ENCODE peak calls at places on chromosomes 11 and 22, in ten cellular contexts. B is transverse colon, N is esophagus muscularis mucosa, F is stomach, Z is sigmoid colon, J is endothelial cell of umbilical vein, V is prostate gland, E is HCT116, T is upper lobe of left lung, S is suprapubic skin. C is an unnamed sample.
A peak's percentile ranks its signal among the peaks of the same experiment; 100 is the strongest.

GRCh38 chr22:46673677-46674236 is 53.6 kb downstream of the GRAMD4 start:
- DNase-seq in B (no peak), N (no peak), F (no peak), Z (no peak), J (no peak), V (no peak), E (no peak), T (peak; percentile 74), S (no peak), C (no peak)

GRCh38 chr22:35783943-35784614 is 66.4 kb downstream of the APOL5 start:
- DNase-seq in B (no peak), N (no peak), F (no peak), Z (no peak), J (no peak), V (no peak), E (no peak), T (no peak), S (no peak), C (no peak)

GRCh38 chr11:103450241-103450640 is 341.0 kb downstream of the DYNC2H1 start:
- DNase-seq in B (no peak), N (no peak), F (no peak), Z (no peak), J (no peak), V (no peak), E (no peak), T (no peak), S (no peak), C (no peak)

GRCh38 chr11:102393272-102393730 is 46.3 kb downstream of the BIRC2 start:
- DNase-seq in B (no peak), N (no peak), F (no peak), Z (no peak), J (no peak), V (no peak), E (no peak), T (no peak), S (no peak), C (no peak)

GRCh38 chr22:24985824-24986214 is 33.3 kb downstream of the KIAA1671 start:
- DNase-seq in B (no peak), N (no peak), F (no peak), Z (no peak), J (peak; percentile 99), V (no peak), E (no peak), T (no peak), S (no peak), C (no peak)

GRCh38 chr22:19057999-19058491 is 64.2 kb downstream of the DGCR2 start:
- DNase-seq in B (no peak), N (no peak), F (peak; percentile 17), Z (peak; percentile 55), J (no peak), V (no peak), E (no peak), T (no peak), S (peak; percentile 34), C (no peak)

GRCh38 chr22:24006207-24006913 is 1.1 kb upstream of the GSTT4 start:
- DNase-seq in B (no peak), N (no peak), F (no peak), Z (no peak), J (no peak), V (no peak), E (no peak), T (peak; percentile 76), S (peak; percentile 75), C (no peak)

GRCh38 chr11:69891421-69892236 is 72.4 kb upstream of the FGF3 start:
- DNase-seq in B (peak; percentile 82), N (no peak), F (peak; percentile 57), Z (no peak), J (no peak), V (no peak), E (no peak), T (peak; percentile 65), S (no peak), C (no peak)

GRCh38 chr11:134477486-134477885 is 65.4 kb upstream of the B3GAT1 start:
- DNase-seq in B (no peak), N (no peak), F (no peak), Z (no peak), J (no peak), V (no peak), E (no peak), T (no peak), S (no peak), C (no peak)

GRCh38 chr11:47923667-47924066 is 56.7 kb upstream of the PTPRJ start:
- DNase-seq in B (no peak), N (no peak), F (peak; percentile 62), Z (peak; percentile 76), J (peak; percentile 20), V (peak; percentile 19), E (no peak), T (no peak), S (no peak), C (no peak)

GRCh38 chr22:36465232-36466021 is 16.0 kb downstream of the TXN2 start:
- DNase-seq in B (peak; percentile 80), N (no peak), F (peak; percentile 89), Z (peak; percentile 92), J (peak; percentile 91), V (peak; percentile 89), E (peak; percentile 86), T (peak; percentile 82), S (no peak), C (no peak)

GRCh38 chr22:25060522-25061071 is 108.1 kb downstream of the KIAA1671 start:
- DNase-seq in B (no peak), N (no peak), F (no peak), Z (no peak), J (no peak), V (no peak), E (no peak), T (no peak), S (no peak), C (no peak)

GRCh38 chr11:109697140-109697843 is 275.3 kb downstream of the C11orf87 start:
- DNase-seq in B (no peak), N (no peak), F (no peak), Z (no peak), J (peak; percentile 44), V (no peak), E (peak; percentile 23), T (peak; percentile 5), S (no peak), C (peak; percentile 5)

GRCh38 chr11:134524201-134524600 is 112.2 kb upstream of the B3GAT1 start:
- DNase-seq in B (peak; percentile 3), N (no peak), F (no peak), Z (peak; percentile 38), J (no peak), V (no peak), E (no peak), T (no peak), S (peak; percentile 54), C (no peak)

GRCh38 chr11:1650034-1650917 is 20.7 kb downstream of the KRTAP5-5 start:
- DNase-seq in B (no peak), N (no peak), F (no peak), Z (peak; percentile 38), J (no peak), V (peak; percentile 33), E (no peak), T (no peak), S (peak; percentile 66), C (no peak)

GRCh38 chr11:67349927-67350465 is 3.4 kb downstream of the POLD4 start:
- DNase-seq in B (no peak), N (no peak), F (no peak), Z (no peak), J (no peak), V (no peak), E (no peak), T (no peak), S (no peak), C (no peak)

GRCh38 chr11:120527111-120527748 is 15.7 kb downstream of the GRIK4 start:
- DNase-seq in B (no peak), N (no peak), F (no peak), Z (no peak), J (no peak), V (no peak), E (no peak), T (peak; percentile 71), S (no peak), C (no peak)

GRCh38 chr22:33139937-33140336 is 81.8 kb upstream of the SYN3 start:
- DNase-seq in B (no peak), N (no peak), F (no peak), Z (no peak), J (no peak), V (no peak), E (no peak), T (no peak), S (no peak), C (no peak)

GRCh38 chr11:35352107-35352888 is 67.1 kb downstream of the SLC1A2 start:
- DNase-seq in B (no peak), N (no peak), F (peak; percentile 53), Z (no peak), J (no peak), V (no peak), E (no peak), T (no peak), S (peak; percentile 20), C (no peak)
- TF ChIP-seq POLR2AphosphoS5 in B (no peak), N (no peak), F (no peak), Z (no peak), J (no peak), V (no peak), E (no peak), T (no peak), S (no peak), C (no peak)

DNA sequence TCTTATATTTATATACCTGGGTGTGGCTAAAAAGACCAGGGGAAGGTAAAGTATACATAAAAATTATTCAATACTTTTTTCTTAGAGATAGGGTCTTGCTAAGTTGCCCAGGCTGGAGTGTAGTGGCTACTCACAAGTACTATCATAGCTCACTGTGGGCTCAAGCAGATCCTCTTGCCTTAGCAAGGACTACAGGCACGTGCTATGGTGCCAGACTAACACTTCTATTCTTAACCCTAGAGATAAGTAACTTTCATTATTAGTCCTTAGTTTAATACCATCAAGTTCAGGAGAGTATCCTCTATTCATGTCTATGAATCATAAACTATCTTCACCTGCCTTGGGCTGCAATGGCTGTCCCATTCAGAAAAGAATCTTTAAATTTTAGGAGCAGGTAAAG is 11.9 kb downstream of the FCHSD2 start:
- DNase-seq in B (no peak), N (no peak), F (no peak), Z (no peak), J (no peak), V (no peak), E (no peak), T (no peak), S (no peak), C (no peak)
- TF ChIP-seq POLR2AphosphoS5 in B (no peak), N (no peak), F (no peak), Z (no peak), J (no peak), V (no peak), E (no peak), T (no peak), S (no peak), C (no peak)

GRCh38 chr22:43136255-43136654 is 6.9 kb downstream of the MCAT start:
- DNase-seq in B (peak; percentile 57), N (no peak), F (peak; percentile 58), Z (no peak), J (peak; percentile 56), V (no peak), E (no peak), T (no peak), S (no peak), C (peak; percentile 85)
- TF ChIP-seq POLR2AphosphoS5 in B (no peak), N (no peak), F (no peak), Z (no peak), J (no peak), V (no peak), E (no peak), T (no peak), S (no peak), C (no peak)

GRCh38 chr11:18650353-18650752 is 16.2 kb upstream of the SPTY2D1 start:
- DNase-seq in B (no peak), N (no peak), F (no peak), Z (no peak), J (no peak), V (no peak), E (no peak), T (no peak), S (no peak), C (no peak)

GRCh38 chr11:18650859-18651557 is 16.9 kb upstream of the SPTY2D1 start:
- DNase-seq in B (peak; percentile 59), N (no peak), F (peak; percentile 57), Z (no peak), J (peak; percentile 58), V (peak; percentile 11), E (peak; percentile 69), T (peak; percentile 40), S (no peak), C (peak; percentile 28)
- TF ChIP-seq POLR2AphosphoS5 in B (no peak), N (no peak), F (no peak), Z (no peak), J (no peak), V (no peak), E (no peak), T (no peak), S (no peak), C (no peak)

C was measured in GM12891.